ENCODE peak calls at places on chromosomes 13 and 19, in five cellular contexts. One of them, this sample, is unnamed.
A peak's percentile ranks its signal among the peaks of the same experiment; 100 is the strongest.

GRCh38 chr13:27969073-27969865 is at the start of gene CDX2:
- DNase-seq in EL: no peak
- DNase-seq in H1: no peak
- DNase-seq in AG08396: no peak
- DNase-seq in stimulated activated CD4-positive, alpha-beta T cell treated with anti-CD3 and anti-CD28 coated beads, Interleukin-15, amount 100 ng/mL, for 24 hours: no peak
- DNase-seq in this sample: no peak

GRCh38 chr13:105047676-105048295 is 1487.7 kb downstream of the EFNB2 start:
- DNase-seq in AG08396: no peak
- DNase-seq in stimulated activated CD4-positive, alpha-beta T cell treated with anti-CD3 and anti-CD28 coated beads, Interleukin-15, amount 100 ng/mL, for 24 hours: no peak
- DNase-seq in EL: no peak
- DNase-seq in H1: no peak
- DNase-seq in this sample: no peak

GRCh38 chr19:2365201-2365970 is 5.3 kb downstream of the TMPRSS9 start:
- DNase-seq in AG08396: no peak
- DNase-seq in stimulated activated CD4-positive, alpha-beta T cell treated with anti-CD3 and anti-CD28 coated beads, Interleukin-15, amount 100 ng/mL, for 24 hours: no peak
- DNase-seq in H1: no peak
- DNase-seq in EL: no peak
- DNase-seq in this sample: no peak

GRCh38 chr13:89061821-89062220 is 1390.7 kb downstream of the SLITRK5 start:
- DNase-seq in AG08396: no peak
- DNase-seq in stimulated activated CD4-positive, alpha-beta T cell treated with anti-CD3 and anti-CD28 coated beads, Interleukin-15, amount 100 ng/mL, for 24 hours: no peak
- DNase-seq in H1: no peak
- DNase-seq in EL: no peak
- DNase-seq in this sample: no peak

GRCh38 chr13:114113961-114114360 is 18.5 kb downstream of the RASA3 start:
- DNase-seq in AG08396: no peak
- DNase-seq in H1: no peak
- DNase-seq in EL: no peak
- DNase-seq in stimulated activated CD4-positive, alpha-beta T cell treated with anti-CD3 and anti-CD28 coated beads, Interleukin-15, amount 100 ng/mL, for 24 hours: peak; percentile 1
- DNase-seq in this sample: no peak

GRCh38 chr13:110134801-110135200 is 172.2 kb downstream of the COL4A1 start:
- DNase-seq in H1: no peak
- DNase-seq in stimulated activated CD4-positive, alpha-beta T cell treated with anti-CD3 and anti-CD28 coated beads, Interleukin-15, amount 100 ng/mL, for 24 hours: no peak
- DNase-seq in AG08396: no peak
- DNase-seq in EL: no peak
- DNase-seq in this sample: peak; percentile 37

GRCh38 chr13:76512676-76513277 is 373.4 kb downstream of the KCTD12 start:
- DNase-seq in H1: no peak
- DNase-seq in AG08396: peak; percentile 35
- DNase-seq in EL: peak; percentile 70
- DNase-seq in stimulated activated CD4-positive, alpha-beta T cell treated with anti-CD3 and anti-CD28 coated beads, Interleukin-15, amount 100 ng/mL, for 24 hours: no peak
- DNase-seq in this sample: peak; percentile 19

GRCh38 chr13:110436276-110436675 is 125.2 kb downstream of the RAB20 start:
- DNase-seq in H1: no peak
- DNase-seq in AG08396: no peak
- DNase-seq in stimulated activated CD4-positive, alpha-beta T cell treated with anti-CD3 and anti-CD28 coated beads, Interleukin-15, amount 100 ng/mL, for 24 hours: no peak
- DNase-seq in EL: no peak
- DNase-seq in this sample: no peak

GRCh38 chr19:38658462-38659306 is 11.2 kb downstream of the ACTN4 start:
- DNase-seq in stimulated activated CD4-positive, alpha-beta T cell treated with anti-CD3 and anti-CD28 coated beads, Interleukin-15, amount 100 ng/mL, for 24 hours: no peak
- DNase-seq in EL: peak; percentile 99
- DNase-seq in H1: no peak
- DNase-seq in AG08396: peak; percentile 86
- DNase-seq in this sample: peak; percentile 87

GRCh38 chr13:20713751-20714150 is 10.3 kb downstream of the IL17D start:
- DNase-seq in AG08396: peak; percentile 66
- DNase-seq in H1: no peak
- DNase-seq in stimulated activated CD4-positive, alpha-beta T cell treated with anti-CD3 and anti-CD28 coated beads, Interleukin-15, amount 100 ng/mL, for 24 hours: no peak
- DNase-seq in EL: peak; percentile 81
- DNase-seq in this sample: peak; percentile 85

GRCh38 chr13:113499936-113500335 is 9.4 kb upstream of the DCUN1D2 start:
- DNase-seq in stimulated activated CD4-positive, alpha-beta T cell treated with anti-CD3 and anti-CD28 coated beads, Interleukin-15, amount 100 ng/mL, for 24 hours: no peak
- DNase-seq in AG08396: peak; percentile 59
- DNase-seq in H1: no peak
- DNase-seq in EL: peak; percentile 69
- DNase-seq in this sample: no peak

GRCh38 chr19:36128392-36128736 is 11.5 kb upstream of the CAPNS1 start:
- DNase-seq in EL: no peak
- DNase-seq in H1: no peak
- DNase-seq in AG08396: no peak
- DNase-seq in stimulated activated CD4-positive, alpha-beta T cell treated with anti-CD3 and anti-CD28 coated beads, Interleukin-15, amount 100 ng/mL, for 24 hours: peak; percentile 20
- DNase-seq in this sample: no peak

GRCh38 chr19:13505761-13506549 is at the start of gene CACNA1A:
- DNase-seq in EL: peak; percentile 19
- DNase-seq in AG08396: peak; percentile 54
- DNase-seq in H1: peak; percentile 80
- DNase-seq in stimulated activated CD4-positive, alpha-beta T cell treated with anti-CD3 and anti-CD28 coated beads, Interleukin-15, amount 100 ng/mL, for 24 hours: peak; percentile 43
- DNase-seq in this sample: peak; percentile 79

GRCh38 chr13:75636339-75637095 is 387 bp downstream of the LMO7 start:
- DNase-seq in EL: peak; percentile 61
- DNase-seq in stimulated activated CD4-positive, alpha-beta T cell treated with anti-CD3 and anti-CD28 coated beads, Interleukin-15, amount 100 ng/mL, for 24 hours: peak; percentile 66
- DNase-seq in H1: peak; percentile 76
- DNase-seq in AG08396: peak; percentile 65
- DNase-seq in this sample: peak; percentile 67

This sample was measured in AG20443.